ENCODE peak calls at places on chromosome 12, in seven cellular contexts. O, C, W, K, B, Y and F are unnamed samples.

GRCh38 chr12:111664961-111665865 is 20.5 kb downstream of the BRAP start:
- DNase-seq in O (no peak), C (no peak), W (no peak), K (no peak), B (no peak), Y (no peak), F (no peak)

GRCh38 chr12:132967736-132968135 is 11.6 kb upstream of the ZNF605 start:
- DNase-seq in O (no peak), C (no peak), W (no peak), K (no peak), B (no peak), Y (no peak), F (no peak)

GRCh38 chr12:100868487-100868886 is 73.9 kb downstream of the ANO4 start:
- DNase-seq in O (no peak), C (no peak), W (peak; percentile 47), K (no peak), B (peak; percentile 41), Y (no peak), F (peak; percentile 44)

GRCh38 chr12:2094597-2094996 is 41.8 kb downstream of the CACNA1C start:
- DNase-seq in O (no peak), C (no peak), W (no peak), K (no peak), B (no peak), Y (no peak), F (peak; percentile 49)

GRCh38 chr12:113227686-113228391 is 6.6 kb downstream of the TPCN1 start:
- DNase-seq in O (no peak), C (no peak), W (no peak), K (no peak), B (no peak), Y (no peak), F (no peak)

GRCh38 chr12:15404485-15404884 is 82.2 kb downstream of the PTPRO start:
- DNase-seq in O (no peak), C (no peak), W (peak; percentile 10), K (no peak), B (peak; percentile 19), Y (no peak), F (peak; percentile 87)

GRCh38 chr12:51631591-51631990 is 40.6 kb downstream of the SCN8A start:
- DNase-seq in O (no peak), C (no peak), W (peak; percentile 46), K (no peak), B (peak; percentile 79), Y (no peak), F (peak; percentile 7)

GRCh38 chr12:6494351-6494743 is 445 bp downstream of the NCAPD2 start:
- DNase-seq in O (no peak), C (no peak), W (peak; percentile 5), K (no peak), B (no peak), Y (no peak), F (no peak)

GRCh38 chr12:84766375-84766774 is 146.2 kb downstream of the SLC6A15 start:
- DNase-seq in O (no peak), C (no peak), W (no peak), K (no peak), B (no peak), Y (no peak), F (no peak)

GRCh38 chr12:90010089-90010488 is 301.5 kb upstream of the ATP2B1 start:
- DNase-seq in O (no peak), C (no peak), W (no peak), K (no peak), B (no peak), Y (no peak), F (peak; percentile 47)

GRCh38 chr12:132471011-132471857 is 18.7 kb upstream of the FBRSL1 start:
- DNase-seq in O (no peak), C (peak; percentile 59), W (no peak), K (no peak), B (no peak), Y (no peak), F (no peak)

GRCh38 chr12:65209655-65210043 is 40.3 kb downstream of the LEMD3 start:
- DNase-seq in O (no peak), C (no peak), W (no peak), K (peak; percentile 15), B (no peak), Y (no peak), F (peak; percentile 25)

GRCh38 chr12:121513464-121514183 is 67.2 kb downstream of the KDM2B start:
- DNase-seq in O (no peak), C (peak; percentile 49), W (no peak), K (peak; percentile 72), B (peak; percentile 44), Y (no peak), F (no peak)

GRCh38 chr12:103840399-103840880 is 594 bp downstream of the NT5DC3 start:
- DNase-seq in O (peak; percentile 16), C (no peak), W (peak; percentile 50), K (no peak), B (peak; percentile 45), Y (no peak), F (peak; percentile 54)

GRCh38 chr12:93163260-93164036 is 214.3 kb upstream of the NUDT4 start:
- DNase-seq in O (no peak), C (no peak), W (peak; percentile 53), K (no peak), B (peak; percentile 26), Y (no peak), F (peak; percentile 72)

GRCh38 chr12:104180389-104180788 is 35.2 kb upstream of the TXNRD1 start:
- DNase-seq in O (no peak), C (no peak), W (no peak), K (no peak), B (peak; percentile 22), Y (no peak), F (peak; percentile 29)

GRCh38 chr12:22083167-22083566 is 37.1 kb downstream of the CMAS start:
- DNase-seq in O (no peak), C (no peak), W (no peak), K (no peak), B (peak; percentile 46), Y (no peak), F (peak; percentile 54)